ENCODE peak calls at places on chromosome 17, in nine cellular contexts. One of them, this sample, is unnamed.

GRCh38 chr17:72361892-72362291 is 241.1 kb downstream of the SOX9 start:
- DNase-seq in AG04449: no peak
- DNase-seq in hepatic stellate cell: no peak
- DNase-seq in sigmoid colon: no peak
- DNase-seq in BJ: no peak
- DNase-seq in astrocyte of the hippocampus: no peak
- DNase-seq in activated naive CD4-positive, alpha-beta T cell treated with Interleukin-2 at 50 U/mL for 16 hours: no peak
- DNase-seq in GM23248: no peak
- DNase-seq in effector CD4-positive, alpha-beta T cell: no peak
- DNase-seq in this sample: no peak

GRCh38 chr17:17684901-17685774 is 3.9 kb downstream of the RAI1 start:
- DNase-seq in astrocyte of the hippocampus: peak; percentile 69
- DNase-seq in activated naive CD4-positive, alpha-beta T cell treated with Interleukin-2 at 50 U/mL for 16 hours: no peak
- DNase-seq in BJ: no peak
- DNase-seq in effector CD4-positive, alpha-beta T cell: no peak
- DNase-seq in hepatic stellate cell: no peak
- DNase-seq in AG04449: no peak
- DNase-seq in sigmoid colon: no peak
- DNase-seq in GM23248: peak; percentile 67
- DNase-seq in this sample: no peak

GRCh38 chr17:42363767-42364585 is 24.3 kb downstream of the STAT3 start:
- DNase-seq in effector CD4-positive, alpha-beta T cell: no peak
- DNase-seq in hepatic stellate cell: peak; percentile 29
- DNase-seq in GM23248: peak; percentile 81
- DNase-seq in activated naive CD4-positive, alpha-beta T cell treated with Interleukin-2 at 50 U/mL for 16 hours: no peak
- DNase-seq in astrocyte of the hippocampus: peak; percentile 83
- DNase-seq in BJ: no peak
- DNase-seq in sigmoid colon: no peak
- DNase-seq in AG04449: no peak
- DNase-seq in this sample: no peak

GRCh38 chr17:73307130-73307529 is 4.7 kb downstream of the CDC42EP4 start:
- DNase-seq in astrocyte of the hippocampus: peak; percentile 41
- DNase-seq in effector CD4-positive, alpha-beta T cell: no peak
- DNase-seq in BJ: no peak
- DNase-seq in sigmoid colon: peak; percentile 87
- DNase-seq in hepatic stellate cell: no peak
- DNase-seq in AG04449: no peak
- DNase-seq in activated naive CD4-positive, alpha-beta T cell treated with Interleukin-2 at 50 U/mL for 16 hours: no peak
- DNase-seq in GM23248: no peak
- DNase-seq in this sample: no peak

GRCh38 chr17:10549108-10549842 is at the start of gene MYH2:
- DNase-seq in hepatic stellate cell: no peak
- DNase-seq in sigmoid colon: no peak
- DNase-seq in effector CD4-positive, alpha-beta T cell: no peak
- DNase-seq in GM23248: peak; percentile 6
- DNase-seq in BJ: no peak
- DNase-seq in AG04449: no peak
- DNase-seq in astrocyte of the hippocampus: no peak
- DNase-seq in activated naive CD4-positive, alpha-beta T cell treated with Interleukin-2 at 50 U/mL for 16 hours: no peak
- DNase-seq in this sample: no peak

GRCh38 chr17:80850817-80851216 is 140.8 kb upstream of the CHMP6 start:
- DNase-seq in AG04449: no peak
- DNase-seq in hepatic stellate cell: no peak
- DNase-seq in GM23248: no peak
- DNase-seq in sigmoid colon: peak; percentile 28
- DNase-seq in activated naive CD4-positive, alpha-beta T cell treated with Interleukin-2 at 50 U/mL for 16 hours: no peak
- DNase-seq in BJ: no peak
- DNase-seq in astrocyte of the hippocampus: no peak
- DNase-seq in effector CD4-positive, alpha-beta T cell: no peak
- DNase-seq in this sample: no peak

GRCh38 chr17:956905-957304 is 22.7 kb downstream of the NXN start:
- DNase-seq in astrocyte of the hippocampus: no peak
- DNase-seq in activated naive CD4-positive, alpha-beta T cell treated with Interleukin-2 at 50 U/mL for 16 hours: no peak
- DNase-seq in AG04449: no peak
- DNase-seq in sigmoid colon: no peak
- DNase-seq in BJ: no peak
- DNase-seq in effector CD4-positive, alpha-beta T cell: no peak
- DNase-seq in GM23248: peak; percentile 52
- DNase-seq in hepatic stellate cell: no peak
- DNase-seq in this sample: no peak

GRCh38 chr17:41664172-41664457 is 24.6 kb upstream of the EIF1 start:
- DNase-seq in effector CD4-positive, alpha-beta T cell: no peak
- DNase-seq in AG04449: no peak
- DNase-seq in GM23248: no peak
- DNase-seq in astrocyte of the hippocampus: no peak
- DNase-seq in sigmoid colon: no peak
- DNase-seq in hepatic stellate cell: no peak
- DNase-seq in activated naive CD4-positive, alpha-beta T cell treated with Interleukin-2 at 50 U/mL for 16 hours: no peak
- DNase-seq in BJ: no peak
- DNase-seq in this sample: no peak

GRCh38 chr17:63364387-63364786 is 81.7 kb downstream of the CYB561 start:
- DNase-seq in AG04449: no peak
- DNase-seq in hepatic stellate cell: no peak
- DNase-seq in GM23248: peak; percentile 60
- DNase-seq in activated naive CD4-positive, alpha-beta T cell treated with Interleukin-2 at 50 U/mL for 16 hours: no peak
- DNase-seq in effector CD4-positive, alpha-beta T cell: no peak
- DNase-seq in BJ: no peak
- DNase-seq in astrocyte of the hippocampus: no peak
- DNase-seq in sigmoid colon: no peak
- DNase-seq in this sample: no peak

GRCh38 chr17:29012535-29012934 is 6.7 kb upstream of the SEZ6 start:
- DNase-seq in hepatic stellate cell: no peak
- DNase-seq in effector CD4-positive, alpha-beta T cell: no peak
- DNase-seq in astrocyte of the hippocampus: no peak
- DNase-seq in sigmoid colon: no peak
- DNase-seq in BJ: no peak
- DNase-seq in AG04449: no peak
- DNase-seq in GM23248: no peak
- DNase-seq in activated naive CD4-positive, alpha-beta T cell treated with Interleukin-2 at 50 U/mL for 16 hours: no peak
- DNase-seq in this sample: peak; percentile 15

GRCh38 chr17:5557485-5557884 is 26.8 kb downstream of the NLRP1 start:
- DNase-seq in astrocyte of the hippocampus: peak; percentile 61
- DNase-seq in AG04449: peak; percentile 42
- DNase-seq in sigmoid colon: no peak
- DNase-seq in BJ: peak; percentile 65
- DNase-seq in hepatic stellate cell: peak; percentile 42
- DNase-seq in activated naive CD4-positive, alpha-beta T cell treated with Interleukin-2 at 50 U/mL for 16 hours: no peak
- DNase-seq in effector CD4-positive, alpha-beta T cell: no peak
- DNase-seq in GM23248: peak; percentile 63
- DNase-seq in this sample: no peak

GRCh38 chr17:59427425-59427921 is 96.0 kb downstream of the YPEL2 start:
- DNase-seq in sigmoid colon: no peak
- DNase-seq in GM23248: peak; percentile 88
- DNase-seq in AG04449: no peak
- DNase-seq in effector CD4-positive, alpha-beta T cell: no peak
- DNase-seq in astrocyte of the hippocampus: peak; percentile 81
- DNase-seq in hepatic stellate cell: peak; percentile 68
- DNase-seq in BJ: no peak
- DNase-seq in activated naive CD4-positive, alpha-beta T cell treated with Interleukin-2 at 50 U/mL for 16 hours: peak; percentile 67
- DNase-seq in this sample: peak; percentile 66

GRCh38 chr17:19482571-19482970 is 51.1 kb upstream of the SLC47A1 start:
- DNase-seq in effector CD4-positive, alpha-beta T cell: no peak
- DNase-seq in astrocyte of the hippocampus: peak; percentile 70
- DNase-seq in AG04449: no peak
- DNase-seq in GM23248: peak; percentile 63
- DNase-seq in activated naive CD4-positive, alpha-beta T cell treated with Interleukin-2 at 50 U/mL for 16 hours: no peak
- DNase-seq in hepatic stellate cell: no peak
- DNase-seq in BJ: peak; percentile 49
- DNase-seq in sigmoid colon: no peak
- DNase-seq in this sample: no peak

GRCh38 chr17:12992676-12993075 is 25.2 kb downstream of the ELAC2 start:
- DNase-seq in AG04449: no peak
- DNase-seq in activated naive CD4-positive, alpha-beta T cell treated with Interleukin-2 at 50 U/mL for 16 hours: no peak
- DNase-seq in sigmoid colon: no peak
- DNase-seq in BJ: no peak
- DNase-seq in effector CD4-positive, alpha-beta T cell: no peak
- DNase-seq in astrocyte of the hippocampus: no peak
- DNase-seq in GM23248: no peak
- DNase-seq in hepatic stellate cell: no peak
- DNase-seq in this sample: no peak

GRCh38 chr17:79075433-79075805 is 795 bp downstream of the ENGASE start:
- DNase-seq in activated naive CD4-positive, alpha-beta T cell treated with Interleukin-2 at 50 U/mL for 16 hours: no peak
- DNase-seq in astrocyte of the hippocampus: no peak
- DNase-seq in hepatic stellate cell: no peak
- DNase-seq in GM23248: peak; percentile 56
- DNase-seq in AG04449: no peak
- DNase-seq in sigmoid colon: no peak
- DNase-seq in BJ: no peak
- DNase-seq in effector CD4-positive, alpha-beta T cell: peak; percentile 11
- DNase-seq in this sample: peak; percentile 26

GRCh38 chr17:55699178-55699865 is 23.3 kb downstream of the TMEM100 start:
- DNase-seq in BJ: no peak
- DNase-seq in AG04449: no peak
- DNase-seq in sigmoid colon: no peak
- DNase-seq in astrocyte of the hippocampus: no peak
- DNase-seq in activated naive CD4-positive, alpha-beta T cell treated with Interleukin-2 at 50 U/mL for 16 hours: no peak
- DNase-seq in effector CD4-positive, alpha-beta T cell: no peak
- DNase-seq in hepatic stellate cell: no peak
- DNase-seq in GM23248: no peak
- DNase-seq in this sample: no peak

GRCh38 chr17:21291357-21291756 is 6.8 kb downstream of the MAP2K3 start:
- DNase-seq in activated naive CD4-positive, alpha-beta T cell treated with Interleukin-2 at 50 U/mL for 16 hours: no peak
- DNase-seq in hepatic stellate cell: no peak
- DNase-seq in AG04449: no peak
- DNase-seq in GM23248: no peak
- DNase-seq in astrocyte of the hippocampus: no peak
- DNase-seq in BJ: no peak
- DNase-seq in effector CD4-positive, alpha-beta T cell: no peak
- DNase-seq in sigmoid colon: no peak
- DNase-seq in this sample: no peak

GRCh38 chr17:3544365-3544764 is 13.2 kb downstream of the TRPV3 start:
- DNase-seq in effector CD4-positive, alpha-beta T cell: no peak
- DNase-seq in astrocyte of the hippocampus: no peak
- DNase-seq in GM23248: no peak
- DNase-seq in AG04449: no peak
- DNase-seq in sigmoid colon: no peak
- DNase-seq in hepatic stellate cell: no peak
- DNase-seq in BJ: no peak
- DNase-seq in activated naive CD4-positive, alpha-beta T cell treated with Interleukin-2 at 50 U/mL for 16 hours: no peak
- DNase-seq in this sample: no peak

GRCh38 chr17:560379-560935 is 154.2 kb downstream of the VPS53 start:
- DNase-seq in sigmoid colon: no peak
- DNase-seq in effector CD4-positive, alpha-beta T cell: no peak
- DNase-seq in GM23248: peak; percentile 83
- DNase-seq in AG04449: no peak
- DNase-seq in hepatic stellate cell: peak; percentile 47
- DNase-seq in activated naive CD4-positive, alpha-beta T cell treated with Interleukin-2 at 50 U/mL for 16 hours: no peak
- DNase-seq in astrocyte of the hippocampus: no peak
- DNase-seq in BJ: no peak
- DNase-seq in this sample: peak; percentile 56

GRCh38 chr17:11935734-11936406 is 61.4 kb downstream of the ZNF18 start:
- DNase-seq in GM23248: peak; percentile 40
- DNase-seq in BJ: no peak
- DNase-seq in sigmoid colon: no peak
- DNase-seq in AG04449: no peak
- DNase-seq in activated naive CD4-positive, alpha-beta T cell treated with Interleukin-2 at 50 U/mL for 16 hours: no peak
- DNase-seq in hepatic stellate cell: peak; percentile 23
- DNase-seq in astrocyte of the hippocampus: peak; percentile 80
- DNase-seq in effector CD4-positive, alpha-beta T cell: no peak
- DNase-seq in this sample: peak; percentile 53

GRCh38 chr17:7703584-7704574 is 1.1 kb upstream of the EFNB3 start:
- DNase-seq in BJ: no peak
- DNase-seq in hepatic stellate cell: no peak
- DNase-seq in astrocyte of the hippocampus: peak; percentile 80
- DNase-seq in AG04449: no peak
- DNase-seq in effector CD4-positive, alpha-beta T cell: no peak
- DNase-seq in activated naive CD4-positive, alpha-beta T cell treated with Interleukin-2 at 50 U/mL for 16 hours: no peak
- DNase-seq in sigmoid colon: no peak
- DNase-seq in GM23248: peak; percentile 84
- DNase-seq in this sample: peak; percentile 32

GRCh38 chr17:6138761-6139446 is 68.7 kb downstream of the WSCD1 start:
- DNase-seq in BJ: no peak
- DNase-seq in astrocyte of the hippocampus: peak; percentile 28
- DNase-seq in GM23248: no peak
- DNase-seq in activated naive CD4-positive, alpha-beta T cell treated with Interleukin-2 at 50 U/mL for 16 hours: no peak
- DNase-seq in effector CD4-positive, alpha-beta T cell: no peak
- DNase-seq in sigmoid colon: no peak
- DNase-seq in AG04449: no peak
- DNase-seq in hepatic stellate cell: no peak
- DNase-seq in this sample: no peak

This sample was measured in RKO.